ENCODE peak calls at places on chromosomes 7 and 10, in eight cellular contexts. O is brain microvascular endothelial cell, G is neural progenitor cell, C is AG04450, L is IMR-90, P is MCF 10A, T is A549, X is esophagus muscularis mucosa. E is an unnamed sample.

GRCh38 chr10:12130237-12130872 is 878 bp downstream of the SEC61A2 start:
- DNase-seq in O (peak), C (peak), P (peak), G (peak), X (no peak), T (peak), L (peak), E (peak)

GRCh38 chr7:135745702-135746312 is 2.8 kb downstream of the FAM180A start:
- DNase-seq in P (peak), G (no peak), L (peak), O (peak), X (no peak), C (peak), T (peak), E (no peak)

GRCh38 chr7:1232623-1233327 is at the start of gene UNCX:
- DNase-seq in P (no peak), L (no peak), G (peak), C (no peak), X (no peak), O (no peak), T (no peak), E (no peak)

GRCh38 chr7:75854233-75854632 is 24.6 kb upstream of the RHBDD2 start:
- DNase-seq in P (peak), G (no peak), C (no peak), T (no peak), O (peak), X (no peak), L (peak), E (no peak)

GRCh38 chr7:3243256-3243655 is 57.8 kb upstream of the SDK1 start:
- DNase-seq in T (no peak), C (no peak), X (peak), L (no peak), O (no peak), P (peak), G (no peak), E (no peak)

GRCh38 chr7:98021588-98022351 is 31.8 kb upstream of the OCM2 start:
- DNase-seq in O (peak), P (peak), C (peak), L (peak), G (peak), X (peak), T (peak), E (peak)

GRCh38 chr10:96588601-96589419 is 2.0 kb upstream of the TM9SF3 start:
- DNase-seq in P (no peak), C (no peak), G (no peak), L (peak), O (no peak), T (no peak), X (no peak), E (no peak)

GRCh38 chr10:108544500-108545120 is 1378.7 kb downstream of the XPNPEP1 start:
- DNase-seq in L (peak), P (peak), X (no peak), C (no peak), O (peak), G (peak), T (peak), E (peak)

GRCh38 chr7:24378871-24379608 is 95.0 kb downstream of the NPY start:
- DNase-seq in L (peak), C (peak), P (peak), G (no peak), O (peak), T (peak), X (peak), E (peak)

GRCh38 chr7:24384362-24385030 is 100.5 kb downstream of the NPY start:
- DNase-seq in C (no peak), P (no peak), L (no peak), G (no peak), X (no peak), O (no peak), T (no peak), E (no peak)

GRCh38 chr7:24383055-24383454 is 99.1 kb downstream of the NPY start:
- DNase-seq in X (no peak), L (no peak), P (no peak), O (no peak), T (no peak), G (no peak), C (no peak), E (no peak)

DNA sequence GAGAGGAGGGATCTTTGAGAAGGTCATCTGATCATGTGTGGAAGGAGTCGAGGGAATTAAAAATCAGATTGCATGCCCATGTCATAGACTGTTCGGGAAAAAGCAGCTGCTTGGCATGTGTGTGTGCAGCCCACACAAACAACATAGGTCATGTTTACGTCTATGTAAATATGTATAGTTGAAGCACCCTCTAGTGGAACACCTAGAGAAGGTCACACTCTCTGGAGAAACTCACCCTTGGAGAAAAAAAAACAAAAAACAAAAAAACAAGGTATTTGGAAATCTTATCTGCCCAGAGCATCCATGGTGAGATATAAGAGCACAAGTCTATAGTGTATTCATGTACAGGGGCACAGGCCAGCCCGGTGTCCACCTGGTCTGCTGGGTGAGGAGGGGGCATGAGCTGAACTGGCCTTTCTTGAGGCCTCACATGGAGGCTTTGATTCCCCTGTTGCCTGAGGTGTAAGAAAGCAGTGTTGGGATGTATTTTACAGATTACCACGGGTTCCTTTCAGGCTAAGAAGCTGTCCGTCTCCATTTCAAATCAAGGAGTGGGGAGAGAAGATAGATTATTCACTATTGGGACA is 98.0 kb downstream of the NPY start:
- DNase-seq in P (peak), O (no peak), T (peak), C (no peak), X (no peak), G (peak), L (no peak), E (no peak)
- TF ChIP-seq CTCF in P (peak), O (peak), T (peak), C (peak), X (no peak), G (peak), L (peak), E (peak)

DNA sequence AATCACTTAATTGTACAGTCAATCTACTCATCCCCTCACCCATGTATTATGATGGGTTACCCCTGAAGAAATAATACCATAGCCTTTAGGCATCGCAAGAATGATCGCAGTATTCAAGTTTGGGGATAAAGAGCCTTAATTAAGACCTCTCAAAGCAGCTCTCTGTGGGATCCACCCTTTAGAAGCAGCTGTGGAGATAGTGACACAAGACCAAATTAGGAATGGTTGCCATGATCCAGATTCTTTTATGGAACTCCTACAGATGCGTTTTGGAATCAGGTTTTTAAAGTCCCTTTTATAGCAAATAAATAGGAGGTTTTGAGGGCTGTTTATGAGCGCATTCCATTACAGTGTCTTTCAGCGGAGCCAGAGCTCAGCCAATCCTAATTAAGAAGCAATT is 12.2 kb downstream of the TES start:
- DNase-seq in T (no peak), X (no peak), G (peak), L (no peak), C (no peak), P (no peak), O (no peak), E (no peak)
- TF ChIP-seq CTCF in T (no peak), X (no peak), G (no peak), L (no peak), C (no peak), P (no peak), O (no peak), E (no peak)

GRCh38 chr7:128021361-128021760 is 9.9 kb downstream of the LRRC4 start:
- DNase-seq in X (no peak), C (no peak), G (no peak), L (peak), O (no peak), P (peak), T (no peak), E (peak)

GRCh38 chr7:128017460-128017859 is 13.8 kb downstream of the LRRC4 start:
- DNase-seq in T (no peak), G (no peak), L (no peak), P (no peak), C (no peak), X (no peak), O (no peak), E (peak)

GRCh38 chr7:128019330-128019729 is 11.9 kb downstream of the LRRC4 start:
- DNase-seq in L (no peak), C (no peak), G (peak), O (no peak), T (no peak), X (no peak), P (no peak), E (no peak)

GRCh38 chr7:128017880-128018845 is 13.1 kb downstream of the LRRC4 start:
- DNase-seq in T (no peak), X (no peak), L (peak), G (no peak), O (no peak), C (no peak), P (peak), E (peak)

DNA sequence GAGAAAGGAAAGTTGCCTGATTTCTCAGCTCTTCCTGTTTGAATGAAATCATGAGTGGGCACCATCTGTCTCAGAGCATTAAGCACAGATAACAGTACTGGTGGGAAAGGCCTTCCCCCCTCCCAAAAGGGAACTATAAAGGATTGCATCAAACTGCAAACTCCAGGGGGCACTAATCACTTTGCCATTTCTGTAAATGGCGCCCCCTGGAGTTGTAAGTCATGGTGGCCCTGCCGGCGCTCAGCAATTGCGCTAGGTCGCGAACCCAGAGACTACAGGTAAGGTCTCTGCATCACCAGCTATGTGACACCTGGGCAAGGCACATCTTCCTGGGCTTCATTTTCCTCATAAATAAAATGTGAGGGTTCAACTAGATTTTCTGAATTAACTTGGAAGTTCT is 11.1 kb downstream of the LRRC4 start:
- DNase-seq in O (no peak), T (no peak), L (no peak), C (no peak), X (no peak), P (no peak), G (peak), E (no peak)
- TF ChIP-seq CTCF in O (peak), T (peak), L (peak), C (peak), X (no peak), P (peak), G (peak), E (peak)

GRCh38 chr7:54260868-54261475 is 281.2 kb upstream of the VSTM2A start:
- DNase-seq in G (no peak), O (no peak), X (no peak), L (no peak), T (no peak), P (peak), C (no peak), E (no peak)

GRCh38 chr7:54259185-54259584 is 283.0 kb upstream of the VSTM2A start:
- DNase-seq in P (no peak), C (no peak), L (no peak), X (no peak), T (no peak), G (no peak), O (no peak), E (no peak)
- TF ChIP-seq CTCF in P (no peak), C (no peak), L (no peak), X (no peak), T (no peak), G (no peak), O (no peak), E (no peak)

GRCh38 chr7:45100761-45101480 is 10.6 kb downstream of the TBRG4 start:
- DNase-seq in O (no peak), L (no peak), X (no peak), P (no peak), T (no peak), C (no peak), G (no peak), E (no peak)

GRCh38 chr7:45103958-45104843 is 7.3 kb downstream of the TBRG4 start:
- DNase-seq in X (no peak), T (no peak), P (no peak), C (no peak), L (no peak), G (no peak), O (no peak), E (no peak)

GRCh38 chr7:45099891-45100760 is 11.4 kb upstream of the NACAD start:
- DNase-seq in X (no peak), G (no peak), P (no peak), C (no peak), O (no peak), L (no peak), T (no peak), E (no peak)

GRCh38 chr7:45102785-45103712 is 8.4 kb downstream of the TBRG4 start:
- DNase-seq in C (no peak), P (no peak), L (no peak), G (no peak), X (no peak), T (no peak), O (no peak), E (no peak)

DNA sequence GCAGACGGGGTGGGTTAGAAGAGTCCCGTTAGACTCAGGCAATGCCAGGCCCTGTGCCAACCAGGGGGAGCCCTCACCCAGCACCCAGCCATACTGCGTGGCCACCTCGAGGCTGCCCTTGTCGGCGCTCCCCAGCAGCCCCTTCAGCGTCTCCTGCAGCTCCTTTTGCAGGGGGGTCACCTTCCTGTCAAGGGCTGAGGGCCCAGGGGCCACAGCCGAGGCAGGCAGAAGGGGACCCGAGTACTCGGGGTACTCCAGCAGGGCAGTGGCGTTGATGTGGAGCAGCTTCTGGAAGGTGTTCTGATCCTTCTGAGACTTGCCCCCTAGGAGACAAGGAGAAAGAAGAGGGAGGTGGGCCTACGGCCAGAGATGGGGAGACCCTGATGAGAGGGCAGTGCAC is 9.7 kb downstream of the TBRG4 start:
- DNase-seq in C (no peak), P (no peak), X (no peak), L (no peak), O (no peak), G (no peak), T (no peak), E (no peak)
- TF ChIP-seq CTCF in C (no peak), P (no peak), X (no peak), L (no peak), O (no peak), G (no peak), T (no peak), E (no peak)

E was measured in Calu3.